ENCODE peak calls at places on chromosome 14, in seven cellular contexts. J is NCI-H2029, Z is lower leg skin, K is NCI-H2081, B is D341Med, E is NB4, I is EH. R is an unnamed sample.

GRCh38 chr14:96051642-96052540 is 12.7 kb downstream of the C14orf132 start:
- DNase-seq in Z (peak), J (no peak), B (no peak), I (no peak), E (peak), K (no peak), R (no peak)

GRCh38 chr14:70855486-70855885 is 46.2 kb upstream of the MAP3K9 start:
- DNase-seq in B (no peak), Z (no peak), K (no peak), J (no peak), I (no peak), E (no peak), R (no peak)

GRCh38 chr14:100525615-100526014 is 61.6 kb downstream of the BEGAIN start:
- DNase-seq in K (no peak), I (no peak), B (peak), Z (peak), J (no peak), E (no peak), R (no peak)

GRCh38 chr14:95787941-95788340 is 74.0 kb upstream of the TCL1A start:
- DNase-seq in Z (peak), K (no peak), I (no peak), J (no peak), B (no peak), E (no peak), R (no peak)

GRCh38 chr14:68968051-68968450 is 11.1 kb downstream of the ACTN1 start:
- DNase-seq in I (no peak), K (no peak), Z (no peak), B (no peak), E (no peak), J (no peak), R (peak)

GRCh38 chr14:77786148-77786547 is 13.8 kb upstream of the ADCK1 start:
- DNase-seq in B (no peak), E (no peak), K (no peak), Z (peak), J (no peak), I (no peak), R (no peak)

GRCh38 chr14:90757452-90757851 is 58.8 kb downstream of the TTC7B start:
- DNase-seq in K (no peak), Z (no peak), B (no peak), E (peak), I (peak), J (no peak), R (no peak)

GRCh38 chr14:90040411-90040810 is 21.4 kb upstream of the KCNK13 start:
- DNase-seq in J (no peak), Z (peak), I (no peak), E (no peak), K (no peak), B (no peak), R (no peak)

GRCh38 chr14:20294636-20295035 is 11.1 kb downstream of the TTC5 start:
- DNase-seq in I (no peak), Z (no peak), J (no peak), B (no peak), E (no peak), K (no peak), R (no peak)

GRCh38 chr14:92560106-92560865 is 46.7 kb downstream of the RIN3 start:
- DNase-seq in E (no peak), J (no peak), K (no peak), I (no peak), Z (no peak), B (no peak), R (peak)

GRCh38 chr14:80465541-80466220 is 254.4 kb upstream of the DIO2 start:
- DNase-seq in B (no peak), I (no peak), K (no peak), E (no peak), Z (no peak), J (no peak), R (no peak)

GRCh38 chr14:67137744-67138371 is 51.4 kb upstream of the GARIN2 start:
- DNase-seq in J (no peak), Z (no peak), E (peak), K (no peak), B (peak), I (peak), R (no peak)

R was measured in stimulated activated naive CD8-positive, alpha-beta T cell treated with anti-CD3 and anti-CD28 coated beads, Interleukin-15, Interleukin-2, amounts not matched to agents 100 U/mL and 50 U/mL, for 24 hours.